ENCODE peak calls at places on chromosomes 4 and X, in five cellular contexts. One of them, this sample, is unnamed.

GRCh38 chrX:129938081-129938480 is 32.1 kb downstream of the UTP14A start:
- DNase-seq in activated T-helper 1 cell treated with Interleukin-2 at 50 U/mL for 16 hours: no peak
- DNase-seq in WTC11: no peak
- DNase-seq in lung: no peak
- DNase-seq in M059J: no peak
- DNase-seq in this sample: no peak

GRCh38 chrX:110741213-110741796 is 54.3 kb downstream of the CHRDL1 start:
- DNase-seq in lung: no peak
- DNase-seq in activated T-helper 1 cell treated with Interleukin-2 at 50 U/mL for 16 hours: no peak
- DNase-seq in WTC11: no peak
- DNase-seq in M059J: peak; percentile 86
- DNase-seq in this sample: no peak

GRCh38 chr4:14110407-14110806 is 482.9 kb upstream of the BOD1L1 start:
- DNase-seq in activated T-helper 1 cell treated with Interleukin-2 at 50 U/mL for 16 hours: no peak
- DNase-seq in M059J: peak; percentile 74
- DNase-seq in WTC11: no peak
- DNase-seq in lung: no peak
- DNase-seq in this sample: no peak

GRCh38 chr4:12446237-12446636 is 1017.5 kb upstream of the HS3ST1 start:
- DNase-seq in activated T-helper 1 cell treated with Interleukin-2 at 50 U/mL for 16 hours: no peak
- DNase-seq in lung: no peak
- DNase-seq in WTC11: no peak
- DNase-seq in M059J: no peak
- DNase-seq in this sample: no peak

GRCh38 chrX:136162827-136163427 is 15.6 kb downstream of the FHL1 start:
- DNase-seq in activated T-helper 1 cell treated with Interleukin-2 at 50 U/mL for 16 hours: peak; percentile 4
- DNase-seq in lung: no peak
- DNase-seq in WTC11: peak; percentile 63
- DNase-seq in M059J: peak; percentile 75
- DNase-seq in this sample: peak; percentile 9

GRCh38 chrX:19616959-19617358 is 101.7 kb upstream of the MAP3K15 start:
- DNase-seq in lung: no peak
- DNase-seq in WTC11: no peak
- DNase-seq in M059J: peak; percentile 27
- DNase-seq in activated T-helper 1 cell treated with Interleukin-2 at 50 U/mL for 16 hours: no peak
- DNase-seq in this sample: no peak

GRCh38 chr4:37197899-37198298 is 46.6 kb upstream of the NWD2 start:
- DNase-seq in M059J: no peak
- DNase-seq in activated T-helper 1 cell treated with Interleukin-2 at 50 U/mL for 16 hours: no peak
- DNase-seq in WTC11: no peak
- DNase-seq in lung: no peak
- DNase-seq in this sample: no peak

GRCh38 chr4:138182838-138183426 is 59.2 kb downstream of the SLC7A11 start:
- DNase-seq in WTC11: no peak
- DNase-seq in activated T-helper 1 cell treated with Interleukin-2 at 50 U/mL for 16 hours: no peak
- DNase-seq in lung: no peak
- DNase-seq in M059J: peak; percentile 46
- DNase-seq in this sample: no peak

GRCh38 chr4:6383929-6384328 is 88.5 kb downstream of the PPP2R2C start:
- DNase-seq in WTC11: no peak
- DNase-seq in M059J: no peak
- DNase-seq in lung: no peak
- DNase-seq in activated T-helper 1 cell treated with Interleukin-2 at 50 U/mL for 16 hours: no peak
- DNase-seq in this sample: no peak

GRCh38 chr4:180304321-180304720 is 1938.9 kb upstream of the TENM3 start:
- DNase-seq in M059J: no peak
- DNase-seq in lung: no peak
- DNase-seq in activated T-helper 1 cell treated with Interleukin-2 at 50 U/mL for 16 hours: no peak
- DNase-seq in WTC11: no peak
- DNase-seq in this sample: no peak

This sample was measured in stimulated activated naive CD4-positive, alpha-beta T cell.